ENCODE peak calls at places on chromosomes 13 and 19, in seven cellular contexts. One of them, this sample, is unnamed.

GRCh38 chr13:77729502-77730221 is 32.2 kb downstream of the SLAIN1 start:
- DNase-seq in neuronal stem cell: no peak
- DNase-seq in H1: no peak
- DNase-seq in mesendoderm: no peak
- DNase-seq in IMR-90: no peak
- DNase-seq in H9: no peak
- DNase-seq in mesenchymal stem cell: no peak
- DNase-seq in this sample: no peak

GRCh38 chr19:11483176-11484111 is 2.6 kb upstream of the ELAVL3 start:
- DNase-seq in neuronal stem cell: no peak
- DNase-seq in mesenchymal stem cell: no peak
- DNase-seq in mesendoderm: no peak
- DNase-seq in IMR-90: no peak
- DNase-seq in H1: no peak
- DNase-seq in H9: peak; percentile 77
- DNase-seq in this sample: no peak

GRCh38 chr13:67224148-67224846 is 5.8 kb downstream of the PCDH9 start:
- DNase-seq in mesendoderm: peak; percentile 77
- DNase-seq in IMR-90: peak; percentile 82
- DNase-seq in mesenchymal stem cell: peak; percentile 83
- DNase-seq in H9: peak; percentile 51
- DNase-seq in H1: peak; percentile 33
- DNase-seq in neuronal stem cell: peak; percentile 56
- DNase-seq in this sample: no peak

GRCh38 chr19:28960986-28961705 is 251.8 kb downstream of the UQCRFS1 start:
- DNase-seq in H9: no peak
- DNase-seq in H1: no peak
- DNase-seq in mesenchymal stem cell: no peak
- DNase-seq in IMR-90: peak; percentile 73
- DNase-seq in neuronal stem cell: no peak
- DNase-seq in mesendoderm: no peak
- DNase-seq in this sample: peak; percentile 77

GRCh38 chr13:35512271-35512920 is 35.9 kb upstream of the MAB21L1 start:
- DNase-seq in mesenchymal stem cell: peak; percentile 9
- DNase-seq in H1: no peak
- DNase-seq in neuronal stem cell: no peak
- DNase-seq in mesendoderm: peak; percentile 43
- DNase-seq in H9: no peak
- DNase-seq in IMR-90: peak; percentile 90
- DNase-seq in this sample: no peak

GRCh38 chr13:109778102-109778542 is 8.3 kb downstream of the IRS2 start:
- DNase-seq in IMR-90: peak; percentile 39
- DNase-seq in H1: no peak
- DNase-seq in mesenchymal stem cell: peak; percentile 54
- DNase-seq in neuronal stem cell: no peak
- DNase-seq in H9: no peak
- DNase-seq in mesendoderm: peak; percentile 29
- DNase-seq in this sample: peak; percentile 37

GRCh38 chr19:4115818-4116385 is 8.0 kb downstream of the MAP2K2 start:
- DNase-seq in H9: no peak
- DNase-seq in H1: no peak
- DNase-seq in mesendoderm: no peak
- DNase-seq in neuronal stem cell: no peak
- DNase-seq in mesenchymal stem cell: no peak
- DNase-seq in IMR-90: no peak
- DNase-seq in this sample: no peak

GRCh38 chr13:54750521-54750920 is 1721.9 kb downstream of the OLFM4 start:
- DNase-seq in H1: no peak
- DNase-seq in neuronal stem cell: no peak
- DNase-seq in mesendoderm: no peak
- DNase-seq in mesenchymal stem cell: no peak
- DNase-seq in IMR-90: no peak
- DNase-seq in H9: no peak
- DNase-seq in this sample: no peak

GRCh38 chr19:7670790-7671189 is 1.9 kb downstream of the RETN start:
- DNase-seq in H1: no peak
- DNase-seq in H9: no peak
- DNase-seq in mesendoderm: no peak
- DNase-seq in IMR-90: no peak
- DNase-seq in mesenchymal stem cell: no peak
- DNase-seq in neuronal stem cell: no peak
- DNase-seq in this sample: no peak

GRCh38 chr13:65943024-65943423 is 1287.1 kb downstream of the PCDH9 start:
- DNase-seq in mesendoderm: no peak
- DNase-seq in H9: no peak
- DNase-seq in mesenchymal stem cell: no peak
- DNase-seq in H1: no peak
- DNase-seq in IMR-90: peak; percentile 45
- DNase-seq in neuronal stem cell: no peak
- DNase-seq in this sample: no peak

GRCh38 chr19:2345794-2346663 is 14.0 kb upstream of the TMPRSS9 start:
- DNase-seq in IMR-90: no peak
- DNase-seq in mesendoderm: no peak
- DNase-seq in H1: no peak
- DNase-seq in H9: peak; percentile 42
- DNase-seq in neuronal stem cell: no peak
- DNase-seq in mesenchymal stem cell: no peak
- DNase-seq in this sample: no peak

DNA sequence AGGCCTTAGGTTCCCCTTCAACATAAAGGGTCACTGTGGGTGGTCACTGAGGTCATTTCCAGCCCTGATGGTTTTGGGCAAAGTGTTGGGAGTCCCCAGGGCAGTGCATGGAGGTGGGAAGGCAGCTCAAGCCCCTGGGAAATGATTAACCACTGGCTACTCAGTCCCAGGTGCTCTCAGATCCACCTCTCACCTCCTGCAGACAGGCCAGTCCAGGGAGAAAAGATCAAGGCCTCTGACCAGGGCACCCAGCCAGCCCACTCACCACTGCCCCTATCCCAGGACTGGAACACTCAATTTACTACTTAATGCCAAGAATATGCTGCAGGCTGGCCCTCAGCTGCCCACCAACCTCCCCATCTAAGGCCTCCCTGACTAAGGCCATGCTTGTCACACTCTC is 1307.9 kb downstream of the UQCRFS1 start:
- DNase-seq in H9: no peak
- DNase-seq in neuronal stem cell: no peak
- DNase-seq in H1: no peak
- DNase-seq in mesendoderm: no peak
- DNase-seq in mesenchymal stem cell: no peak
- DNase-seq in IMR-90: no peak
- DNase-seq in this sample: no peak
- H3K23ac ChIP-seq in H9: no peak overlapping the region
- H3K23ac ChIP-seq in neuronal stem cell: no peak overlapping the region
- H3K23ac ChIP-seq in H1: no peak overlapping the region
- H3K23ac ChIP-seq in mesendoderm: no peak overlapping the region
- H3K23ac ChIP-seq in mesenchymal stem cell: no peak overlapping the region
- H3K23ac ChIP-seq in IMR-90: no peak overlapping the region
- H3K23ac ChIP-seq in this sample: no peak overlapping the region

GRCh38 chr19:49893135-49893534 is 3.6 kb downstream of the IL4I1 start:
- DNase-seq in mesendoderm: no peak
- DNase-seq in neuronal stem cell: no peak
- DNase-seq in H1: no peak
- DNase-seq in IMR-90: no peak
- DNase-seq in H9: no peak
- DNase-seq in mesenchymal stem cell: no peak
- DNase-seq in this sample: no peak
- H3K23ac ChIP-seq in mesendoderm: no peak overlapping the region
- H3K23ac ChIP-seq in neuronal stem cell: no peak overlapping the region
- H3K23ac ChIP-seq in H1: no peak overlapping the region
- H3K23ac ChIP-seq in IMR-90: no peak overlapping the region
- H3K23ac ChIP-seq in H9: no peak overlapping the region
- H3K23ac ChIP-seq in mesenchymal stem cell: no peak overlapping the region
- H3K23ac ChIP-seq in this sample: no peak overlapping the region

GRCh38 chr19:9901020-9901419 is 35.3 kb downstream of the OLFM2 start:
- DNase-seq in H9: no peak
- DNase-seq in mesenchymal stem cell: no peak
- DNase-seq in IMR-90: no peak
- DNase-seq in neuronal stem cell: no peak
- DNase-seq in mesendoderm: no peak
- DNase-seq in H1: no peak
- DNase-seq in this sample: no peak

GRCh38 chr19:9909251-9909650 is 27.1 kb downstream of the OLFM2 start:
- DNase-seq in neuronal stem cell: no peak
- DNase-seq in mesendoderm: peak; percentile 55
- DNase-seq in H1: no peak
- DNase-seq in IMR-90: no peak
- DNase-seq in mesenchymal stem cell: no peak
- DNase-seq in H9: no peak
- DNase-seq in this sample: no peak

GRCh38 chr19:9906475-9907087 is 29.7 kb downstream of the OLFM2 start:
- DNase-seq in mesenchymal stem cell: no peak
- DNase-seq in H9: no peak
- DNase-seq in mesendoderm: peak; percentile 39
- DNase-seq in neuronal stem cell: no peak
- DNase-seq in IMR-90: no peak
- DNase-seq in H1: no peak
- DNase-seq in this sample: no peak

DNA sequence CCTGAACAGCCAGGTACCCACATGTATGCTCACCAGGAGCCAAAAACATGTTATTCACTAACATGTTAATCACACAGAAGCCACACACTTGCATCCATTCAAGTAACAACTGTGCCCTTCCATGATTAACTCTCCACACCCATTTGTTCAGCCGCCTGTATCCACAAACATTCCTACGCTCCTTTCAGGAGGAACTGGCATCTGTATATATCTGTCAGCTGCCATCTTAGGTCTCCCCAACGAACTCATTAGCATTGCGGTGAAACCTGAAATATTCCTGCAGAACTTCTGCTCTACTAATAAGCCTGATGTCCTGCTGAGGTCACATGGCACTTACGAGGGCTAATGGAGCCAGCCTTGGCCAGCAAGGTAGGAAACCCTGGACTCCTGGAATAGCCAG is 33.0 kb downstream of the OLFM2 start:
- DNase-seq in mesendoderm: no peak
- DNase-seq in mesenchymal stem cell: no peak
- DNase-seq in H1: no peak
- DNase-seq in IMR-90: no peak
- DNase-seq in H9: no peak
- DNase-seq in neuronal stem cell: no peak
- DNase-seq in this sample: no peak
- H3K23ac ChIP-seq in mesendoderm: no peak overlapping the region
- H3K23ac ChIP-seq in mesenchymal stem cell: no peak overlapping the region
- H3K23ac ChIP-seq in H1: no peak overlapping the region
- H3K23ac ChIP-seq in IMR-90: no peak overlapping the region
- H3K23ac ChIP-seq in H9: no peak overlapping the region
- H3K23ac ChIP-seq in neuronal stem cell: no peak overlapping the region
- H3K23ac ChIP-seq in this sample: no peak overlapping the region

DNA sequence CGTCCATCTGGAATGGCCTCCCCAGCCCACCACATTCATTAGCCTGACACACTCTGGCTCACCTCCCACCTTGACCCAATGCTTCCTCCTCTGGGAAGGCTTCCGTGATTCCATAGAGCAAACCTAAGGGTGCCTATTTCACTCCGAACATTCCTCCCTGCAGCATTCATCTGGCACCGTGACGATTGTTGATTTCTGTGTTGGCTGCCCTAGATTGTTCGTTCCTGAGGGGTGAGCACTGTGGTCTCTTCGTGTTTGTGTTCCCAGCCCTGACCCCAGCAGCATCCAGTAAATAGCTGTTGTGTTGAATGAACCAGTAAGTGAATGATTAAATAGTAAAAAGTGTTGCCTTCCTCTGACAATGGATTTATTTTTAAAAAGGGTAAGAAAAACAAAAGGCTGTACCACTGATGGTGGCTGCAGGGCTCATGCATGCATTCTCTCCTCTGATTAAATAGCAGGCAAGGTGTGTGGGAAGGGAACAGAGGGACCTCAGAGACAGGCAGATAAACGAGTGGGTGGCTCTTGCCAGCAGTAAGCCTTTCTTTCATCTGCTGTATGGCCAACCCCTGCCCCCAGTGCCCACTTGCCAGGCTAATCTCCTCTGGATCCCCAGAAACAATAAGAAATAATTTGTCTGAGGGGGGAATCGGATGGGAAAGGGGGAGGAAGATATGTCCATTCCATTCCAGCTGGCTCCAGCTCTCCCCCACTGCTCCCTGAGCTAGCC is 48.4 kb upstream of the CACNA1A start:
- DNase-seq in IMR-90: no peak
- DNase-seq in neuronal stem cell: no peak
- DNase-seq in H1: no peak
- DNase-seq in mesenchymal stem cell: no peak
- DNase-seq in mesendoderm: no peak
- DNase-seq in H9: no peak
- DNase-seq in this sample: no peak
- H3K23ac ChIP-seq in IMR-90: no peak overlapping the region
- H3K23ac ChIP-seq in neuronal stem cell: no peak overlapping the region
- H3K23ac ChIP-seq in H1: no peak overlapping the region
- H3K23ac ChIP-seq in mesenchymal stem cell: no peak overlapping the region
- H3K23ac ChIP-seq in mesendoderm: no peak overlapping the region
- H3K23ac ChIP-seq in H9: no peak overlapping the region
- H3K23ac ChIP-seq in this sample: peak overlapping the region; percentile 89

GRCh38 chr13:48054601-48055000 is 17.1 kb downstream of the NUDT15 start:
- DNase-seq in IMR-90: no peak
- DNase-seq in H9: no peak
- DNase-seq in neuronal stem cell: no peak
- DNase-seq in mesenchymal stem cell: no peak
- DNase-seq in mesendoderm: peak; percentile 21
- DNase-seq in H1: no peak
- DNase-seq in this sample: peak; percentile 79

GRCh38 chr13:48050550-48050949 is 13.0 kb downstream of the NUDT15 start:
- DNase-seq in IMR-90: no peak
- DNase-seq in mesendoderm: no peak
- DNase-seq in neuronal stem cell: no peak
- DNase-seq in H1: no peak
- DNase-seq in mesenchymal stem cell: no peak
- DNase-seq in H9: no peak
- DNase-seq in this sample: no peak

DNA sequence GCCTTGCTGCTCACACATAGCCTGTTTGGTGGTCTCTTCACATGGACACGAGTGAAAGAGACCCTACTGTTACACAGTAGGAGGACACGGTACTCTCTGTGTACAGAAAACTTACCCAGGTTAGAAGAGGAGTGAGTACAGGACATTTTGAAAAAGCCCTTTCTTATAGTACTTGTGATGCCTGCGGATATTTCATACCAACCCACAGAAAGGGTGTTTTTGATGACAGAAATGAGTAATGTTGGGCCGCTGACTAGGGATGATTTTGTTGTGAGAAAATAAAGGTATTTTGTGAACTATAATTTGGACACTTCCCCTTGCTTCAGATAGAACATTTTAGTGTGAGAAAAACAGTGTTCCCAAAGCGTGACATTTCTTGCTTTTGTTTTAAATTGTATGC is 18.2 kb downstream of the NUDT15 start:
- DNase-seq in mesendoderm: no peak
- DNase-seq in H9: no peak
- DNase-seq in H1: no peak
- DNase-seq in IMR-90: no peak
- DNase-seq in mesenchymal stem cell: no peak
- DNase-seq in neuronal stem cell: no peak
- DNase-seq in this sample: no peak
- H3K23ac ChIP-seq in mesendoderm: no peak overlapping the region
- H3K23ac ChIP-seq in H9: no peak overlapping the region
- H3K23ac ChIP-seq in H1: no peak overlapping the region
- H3K23ac ChIP-seq in IMR-90: no peak overlapping the region
- H3K23ac ChIP-seq in mesenchymal stem cell: no peak overlapping the region
- H3K23ac ChIP-seq in neuronal stem cell: no peak overlapping the region
- H3K23ac ChIP-seq in this sample: no peak overlapping the region